ENCODE peak calls at places on chromosome 4, in five cellular contexts. P is Kasumi-1; U is Right ventricle myocardium inferior; F is SJCRH30; V is CD4-positive, CD25-positive, alpha-beta regulatory T cell. H is an unnamed sample.

GRCh38 chr4:155705664-155706063 is 39.0 kb downstream of the GUCY1A1 start:
- DNase-seq in P (no peak), U (no peak), F (peak; percentile 6), V (no peak), H (no peak)

GRCh38 chr4:10690185-10690907 is 5.8 kb upstream of the CLNK start:
- DNase-seq in P (peak; percentile 67), U (no peak), F (no peak), V (no peak), H (no peak)

GRCh38 chr4:149113804-149114430 is 671.7 kb upstream of the NR3C2 start:
- DNase-seq in P (no peak), U (no peak), F (peak; percentile 17), V (no peak), H (peak; percentile 72)

GRCh38 chr4:123505457-123506310 is 109.1 kb downstream of the SPRY1 start:
- DNase-seq in P (peak; percentile 16), U (peak; percentile 84), F (peak; percentile 89), V (peak; percentile 23), H (no peak)

GRCh38 chr4:148565801-148566200 is 123.6 kb upstream of the NR3C2 start:
- DNase-seq in P (no peak), U (no peak), F (no peak), V (no peak), H (no peak)

GRCh38 chr4:36281384-36282106 is at the start of gene DTHD1:
- DNase-seq in P (no peak), U (no peak), F (no peak), V (peak; percentile 12), H (no peak)

GRCh38 chr4:5212255-5213032 is 161.2 kb downstream of the STK32B start:
- DNase-seq in P (no peak), U (no peak), F (no peak), V (no peak), H (no peak)

GRCh38 chr4:109266891-109267290 is 35.6 kb downstream of the COL25A1 start:
- DNase-seq in P (no peak), U (no peak), F (no peak), V (no peak), H (no peak)

GRCh38 chr4:103719320-103720204 is at the start of gene TACR3:
- DNase-seq in P (no peak), U (peak; percentile 50), F (peak; percentile 92), V (no peak), H (no peak)

GRCh38 chr4:122819708-122820449 is 6.8 kb upstream of the FGF2 start:
- DNase-seq in P (no peak), U (no peak), F (no peak), V (no peak), H (no peak)

GRCh38 chr4:71732706-71733105 is 51.2 kb downstream of the GC start:
- DNase-seq in P (peak; percentile 65), U (no peak), F (peak; percentile 24), V (no peak), H (peak; percentile 10)

GRCh38 chr4:121696641-121697461 is at the start of gene ANXA5:
- DNase-seq in P (peak; percentile 43), U (peak; percentile 95), F (peak; percentile 93), V (peak; percentile 87), H (no peak)

GRCh38 chr4:174578366-174578765 is 56.1 kb upstream of the HPGD start:
- DNase-seq in P (no peak), U (no peak), F (no peak), V (no peak), H (peak; percentile 43)

GRCh38 chr4:87912164-87913004 is 63.1 kb upstream of the SPP1 start:
- DNase-seq in P (peak; percentile 36), U (no peak), F (no peak), V (no peak), H (no peak)

GRCh38 chr4:169803417-169803816 is 45.7 kb upstream of the HPF1 start:
- DNase-seq in P (no peak), U (no peak), F (no peak), V (no peak), H (no peak)

GRCh38 chr4:70844180-70844579 is 4.5 kb upstream of the GRSF1 start:
- DNase-seq in P (no peak), U (no peak), F (no peak), V (peak; percentile 63), H (no peak)

GRCh38 chr4:60345397-60345796 is 854.7 kb upstream of the ADGRL3 start:
- DNase-seq in P (no peak), U (no peak), F (no peak), V (no peak), H (no peak)

GRCh38 chr4:168817418-168817817 is 192.6 kb downstream of the CBR4 start:
- DNase-seq in P (no peak), U (no peak), F (no peak), V (no peak), H (no peak)

GRCh38 chr4:76809594-76810305 is 88.2 kb downstream of the SOWAHB start:
- DNase-seq in P (no peak), U (no peak), F (no peak), V (no peak), H (no peak)

GRCh38 chr4:10007436-10007740 is 13.9 kb downstream of the SLC2A9 start:
- DNase-seq in P (no peak), U (no peak), F (no peak), V (no peak), H (no peak)

GRCh38 chr4:82372502-82372873 is 1.3 kb downstream of the HNRNPD start:
- DNase-seq in P (peak; percentile 33), U (no peak), F (peak; percentile 69), V (peak; percentile 60), H (peak; percentile 25)

GRCh38 chr4:16693040-16693506 is 205.4 kb downstream of the LDB2 start:
- DNase-seq in P (no peak), U (no peak), F (no peak), V (no peak), H (no peak)

GRCh38 chr4:2070421-2071251 is 11.5 kb downstream of the NAT8L start:
- DNase-seq in P (no peak), U (peak; percentile 44), F (no peak), V (no peak), H (no peak)

GRCh38 chr4:161931089-161931488 is 232.7 kb downstream of the FSTL5 start:
- DNase-seq in P (no peak), U (no peak), F (no peak), V (no peak), H (no peak)

GRCh38 chr4:45317276-45317675 is 590.9 kb upstream of the GNPDA2 start:
- DNase-seq in P (no peak), U (no peak), F (peak; percentile 52), V (no peak), H (peak; percentile 26)

GRCh38 chr4:127668770-127669169 is 36.0 kb downstream of the INTU start:
- DNase-seq in P (no peak), U (no peak), F (no peak), V (no peak), H (no peak)

GRCh38 chr4:109214622-109215350 is 87.7 kb downstream of the COL25A1 start:
- DNase-seq in P (peak; percentile 39), U (no peak), F (no peak), V (no peak), H (no peak)

GRCh38 chr4:81758865-81759264 is 287.2 kb upstream of the RASGEF1B start:
- DNase-seq in P (peak; percentile 40), U (no peak), F (no peak), V (no peak), H (no peak)

GRCh38 chr4:38275331-38275821 is 315.2 kb downstream of the PTTG2 start:
- DNase-seq in P (no peak), U (no peak), F (no peak), V (no peak), H (no peak)

GRCh38 chr4:10205223-10205622 is 88.6 kb upstream of the WDR1 start:
- DNase-seq in P (no peak), U (no peak), F (peak; percentile 0), V (no peak), H (no peak)